ENCODE peak calls at places on chromosomes 12 and 14, in seven cellular contexts. G is RWPE2, N is GM12865, U is thoracic aorta, K is HFF-Myc, Y is GM23248, S is skeletal muscle cell. Q is an unnamed sample.

GRCh38 chr12:503111-503761 is 43.5 kb downstream of the B4GALNT3 start:
- DNase-seq in G (peak), N (no peak), U (no peak), K (no peak), Y (no peak), S (no peak), Q (no peak)

GRCh38 chr12:104549820-104550480 is 93.2 kb downstream of the CHST11 start:
- DNase-seq in G (no peak), N (no peak), U (no peak), K (no peak), Y (no peak), S (no peak), Q (no peak)

GRCh38 chr14:63542231-63542999 is 762 bp downstream of the PPP2R5E start:
- DNase-seq in G (no peak), N (no peak), U (no peak), K (no peak), Y (peak), S (no peak), Q (no peak)

GRCh38 chr12:91361864-91362263 is 179.2 kb upstream of the DCN start:
- DNase-seq in G (no peak), N (peak), U (no peak), K (no peak), Y (peak), S (no peak), Q (no peak)

GRCh38 chr12:93895096-93895460 is 217.9 kb downstream of the CRADD start:
- DNase-seq in G (no peak), N (no peak), U (no peak), K (no peak), Y (peak), S (peak), Q (no peak)

GRCh38 chr12:111033281-111034147 is 113.1 kb upstream of the MYL2 start:
- DNase-seq in G (peak), N (no peak), U (no peak), K (no peak), Y (no peak), S (no peak), Q (no peak)

GRCh38 chr12:42977451-42978230 is 388.1 kb upstream of the PRICKLE1 start:
- DNase-seq in G (no peak), N (no peak), U (no peak), K (no peak), Y (peak), S (no peak), Q (no peak)

GRCh38 chr12:63985945-63986344 is 141.4 kb downstream of the SRGAP1 start:
- DNase-seq in G (no peak), N (no peak), U (no peak), K (no peak), Y (no peak), S (no peak), Q (no peak)

GRCh38 chr12:12819752-12820311 is 6.7 kb downstream of the DDX47 start:
- DNase-seq in G (no peak), N (no peak), U (peak), K (peak), Y (peak), S (peak), Q (peak)

GRCh38 chr12:49963976-49964815 is 2.5 kb downstream of the AQP5 start:
- DNase-seq in G (peak), N (no peak), U (no peak), K (no peak), Y (no peak), S (no peak), Q (no peak)

GRCh38 chr12:28209782-28210181 is 19.5 kb downstream of the CCDC91 start:
- DNase-seq in G (no peak), N (no peak), U (no peak), K (no peak), Y (no peak), S (no peak), Q (no peak)

GRCh38 chr12:75848961-75849360 is 182.6 kb downstream of the PHLDA1 start:
- DNase-seq in G (no peak), N (no peak), U (no peak), K (no peak), Y (peak), S (no peak), Q (no peak)

GRCh38 chr14:91899213-91899612 is 31.9 kb upstream of the TC2N start:
- DNase-seq in G (no peak), N (peak), U (no peak), K (no peak), Y (no peak), S (no peak), Q (no peak)

GRCh38 chr14:35965425-35965824 is 139.3 kb downstream of the BRMS1L start:
- DNase-seq in G (no peak), N (no peak), U (no peak), K (no peak), Y (no peak), S (no peak), Q (no peak)

GRCh38 chr14:104353921-104354701 is 215.7 kb downstream of the KIF26A start:
- DNase-seq in G (no peak), N (no peak), U (no peak), K (no peak), Y (no peak), S (no peak), Q (no peak)

GRCh38 chr12:51886021-51886710 is 1.7 kb upstream of the ANKRD33 start:
- DNase-seq in G (no peak), N (peak), U (peak), K (peak), Y (peak), S (peak), Q (peak)

GRCh38 chr14:85575617-85575898 is 45.6 kb downstream of the FLRT2 start:
- DNase-seq in G (no peak), N (no peak), U (no peak), K (no peak), Y (no peak), S (no peak), Q (no peak)

GRCh38 chr12:57237952-57238853 is 8.7 kb downstream of the SHMT2 start:
- DNase-seq in G (no peak), N (peak), U (no peak), K (no peak), Y (peak), S (no peak), Q (no peak)

GRCh38 chr14:36655963-36656768 is 5.5 kb upstream of the PAX9 start:
- DNase-seq in G (peak), N (no peak), U (no peak), K (no peak), Y (peak), S (no peak), Q (no peak)

GRCh38 chr12:50222275-50222783 is 55.2 kb upstream of the CERS5 start:
- DNase-seq in G (no peak), N (peak), U (peak), K (peak), Y (peak), S (peak), Q (peak)

GRCh38 chr12:128914908-128915563 is 61.8 kb downstream of the GLT1D1 start:
- DNase-seq in G (no peak), N (peak), U (no peak), K (no peak), Y (no peak), S (no peak), Q (no peak)

GRCh38 chr14:72700338-72701231 is 193.3 kb downstream of the DPF3 start:
- DNase-seq in G (no peak), N (no peak), U (no peak), K (no peak), Y (peak), S (no peak), Q (no peak)

GRCh38 chr12:111819191-111820158 is 22.6 kb upstream of the MAPKAPK5 start:
- DNase-seq in G (no peak), N (no peak), U (no peak), K (no peak), Y (no peak), S (no peak), Q (no peak)

GRCh38 chr14:97894552-97894951 is 1097.4 kb downstream of the VRK1 start:
- DNase-seq in G (no peak), N (no peak), U (no peak), K (no peak), Y (no peak), S (no peak), Q (no peak)

GRCh38 chr14:97888331-97888730 is 1091.1 kb downstream of the VRK1 start:
- DNase-seq in G (no peak), N (no peak), U (no peak), K (no peak), Y (no peak), S (no peak), Q (no peak)

GRCh38 chr14:97887690-97888089 is 1090.5 kb downstream of the VRK1 start:
- DNase-seq in G (no peak), N (no peak), U (no peak), K (no peak), Y (no peak), S (no peak), Q (no peak)

DNA sequence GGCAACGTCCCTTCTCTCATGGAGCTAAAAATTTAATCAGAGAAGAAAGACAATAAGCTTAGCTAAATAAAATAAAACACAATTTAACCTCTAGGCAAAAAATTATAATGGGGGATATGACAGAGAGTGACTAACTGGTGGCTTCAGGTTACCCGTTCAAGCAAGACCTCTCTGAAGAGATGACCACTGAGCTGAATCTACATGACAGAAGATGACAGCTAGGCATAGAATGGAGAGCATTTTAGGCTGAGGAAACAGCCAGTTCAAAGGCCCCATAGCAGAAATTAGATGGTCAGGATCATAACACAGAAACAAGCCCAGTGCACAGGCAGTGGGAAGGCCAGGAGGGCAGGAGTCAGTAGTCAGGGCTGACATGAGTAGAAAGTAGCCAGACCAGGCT is 1094.3 kb downstream of the VRK1 start:
- DNase-seq in G (no peak), N (no peak), U (no peak), K (no peak), Y (no peak), S (no peak), Q (no peak)
- H3K4me3 ChIP-seq in G (no peak), N (no peak), U (no peak), K (no peak), Y (no peak), S (no peak), Q (no peak)

GRCh38 chr14:67984274-67984673 is 164.7 kb downstream of the RAD51B start:
- DNase-seq in G (no peak), N (no peak), U (no peak), K (no peak), Y (no peak), S (no peak), Q (no peak)

GRCh38 chr14:67982711-67983608 is 163.4 kb downstream of the RAD51B start:
- DNase-seq in G (no peak), N (no peak), U (no peak), K (no peak), Y (no peak), S (no peak), Q (no peak)

DNA sequence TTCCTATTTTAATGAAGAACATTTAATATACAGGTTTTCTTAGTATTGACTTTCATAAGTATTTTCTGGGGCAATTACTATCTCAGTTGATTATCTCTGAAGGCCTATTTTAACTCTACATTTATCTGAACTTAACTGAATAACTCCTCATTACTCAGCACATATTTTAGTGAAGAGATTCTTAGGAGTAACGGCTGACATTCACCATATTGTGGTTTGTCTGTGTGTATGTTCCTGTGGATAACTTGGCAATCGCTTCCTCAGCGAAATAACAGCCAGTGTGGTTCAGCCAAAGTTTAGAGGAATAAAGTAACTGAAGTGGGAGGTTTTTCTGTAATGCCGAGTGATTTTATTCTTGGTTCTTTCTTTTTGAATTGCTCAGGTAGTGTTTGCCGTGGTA is 168.0 kb downstream of the RAD51B start:
- DNase-seq in G (no peak), N (no peak), U (no peak), K (no peak), Y (peak), S (peak), Q (peak)
- H3K4me3 ChIP-seq in G (no peak), N (no peak), U (peak), K (no peak), Y (peak), S (peak), Q (no peak)

DNA sequence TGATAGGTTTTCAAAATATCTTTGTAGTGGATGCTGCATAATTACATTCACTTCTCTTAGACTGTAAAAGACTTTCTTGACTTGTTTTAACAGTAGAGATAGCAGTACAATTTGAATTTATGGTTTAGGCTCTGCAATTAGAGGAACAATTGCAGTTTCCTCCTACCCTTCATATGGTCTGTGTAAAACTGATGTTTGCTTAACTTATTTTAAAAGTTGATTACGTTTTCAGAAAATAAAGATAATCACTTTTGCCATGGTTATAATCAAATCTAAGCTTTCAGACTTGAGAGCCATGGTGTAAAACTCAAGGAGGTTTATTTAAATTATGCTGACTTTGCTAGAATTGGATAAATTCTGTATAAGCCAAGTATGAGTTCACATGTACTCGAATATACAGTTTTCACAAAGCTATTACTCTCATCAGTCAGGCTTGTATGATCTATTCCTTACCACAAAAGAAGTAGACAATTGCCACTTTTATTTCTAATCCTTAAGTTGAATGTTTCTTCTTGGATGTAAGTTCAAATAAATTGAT is 2.5 kb upstream of the MAPK1IP1L start:
- DNase-seq in G (no peak), N (no peak), U (no peak), K (no peak), Y (no peak), S (no peak), Q (no peak)
- H3K4me3 ChIP-seq in G (no peak), N (no peak), U (no peak), K (no peak), Y (no peak), S (no peak), Q (no peak)

DNA sequence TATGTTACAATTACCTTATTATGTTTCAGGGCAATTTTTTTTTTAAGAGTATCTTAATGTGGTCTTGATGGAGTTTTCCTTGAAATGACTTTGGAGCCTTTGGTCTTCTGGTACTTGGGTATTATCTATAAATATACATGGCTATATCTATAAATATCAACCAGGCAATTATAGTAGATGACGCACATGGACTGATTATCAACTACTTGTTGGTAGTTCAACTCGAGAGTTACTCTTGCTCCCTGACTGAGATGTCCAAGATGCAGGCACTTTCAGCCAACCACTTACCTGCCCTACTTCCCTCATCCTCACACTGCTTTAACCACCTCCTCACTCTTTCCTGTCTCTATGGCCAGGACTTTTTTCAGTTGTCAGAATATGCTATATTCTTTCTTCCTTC is 85.4 kb downstream of the NTN4 start:
- DNase-seq in G (no peak), N (no peak), U (no peak), K (no peak), Y (no peak), S (no peak), Q (no peak)
- H3K4me3 ChIP-seq in G (no peak), N (no peak), U (no peak), K (no peak), Y (no peak), S (no peak), Q (no peak)

GRCh38 chr12:117361312-117361670 is at the start of gene NOS1:
- DNase-seq in G (no peak), N (no peak), U (no peak), K (no peak), Y (no peak), S (no peak), Q (no peak)

GRCh38 chr12:117360551-117361311 is 695 bp downstream of the NOS1 start:
- DNase-seq in G (no peak), N (no peak), U (no peak), K (no peak), Y (no peak), S (no peak), Q (no peak)

GRCh38 chr12:117362391-117362790 is 965 bp upstream of the NOS1 start:
- DNase-seq in G (no peak), N (no peak), U (no peak), K (no peak), Y (no peak), S (no peak), Q (no peak)

GRCh38 chr12:117363263-117363662 is 1.8 kb upstream of the NOS1 start:
- DNase-seq in G (no peak), N (no peak), U (no peak), K (no peak), Y (no peak), S (no peak), Q (no peak)

DNA sequence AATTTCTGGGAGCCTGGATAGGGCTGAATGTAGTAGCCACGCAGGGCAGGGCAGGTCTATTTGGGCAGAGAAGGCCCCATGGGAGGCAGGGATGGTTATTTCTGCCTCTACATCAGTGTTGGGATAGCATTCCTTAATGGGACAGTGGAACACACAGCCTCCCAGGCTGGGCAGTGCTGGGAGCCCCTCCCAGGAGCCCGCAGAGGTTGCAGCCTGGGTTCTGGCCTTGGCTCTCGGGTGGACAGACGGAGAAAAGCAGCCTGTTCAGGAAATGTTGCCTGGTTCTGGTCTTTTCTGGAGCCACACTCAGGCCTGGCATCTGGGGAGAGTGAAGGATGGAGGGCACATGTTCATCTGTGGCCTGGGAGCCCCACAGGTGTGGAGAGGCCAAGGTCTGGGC is 479 bp upstream of the NOS1 start:
- DNase-seq in G (no peak), N (no peak), U (no peak), K (no peak), Y (no peak), S (no peak), Q (no peak)
- H3K4me3 ChIP-seq in G (no peak), N (no peak), U (no peak), K (no peak), Y (no peak), S (no peak), Q (no peak)

DNA sequence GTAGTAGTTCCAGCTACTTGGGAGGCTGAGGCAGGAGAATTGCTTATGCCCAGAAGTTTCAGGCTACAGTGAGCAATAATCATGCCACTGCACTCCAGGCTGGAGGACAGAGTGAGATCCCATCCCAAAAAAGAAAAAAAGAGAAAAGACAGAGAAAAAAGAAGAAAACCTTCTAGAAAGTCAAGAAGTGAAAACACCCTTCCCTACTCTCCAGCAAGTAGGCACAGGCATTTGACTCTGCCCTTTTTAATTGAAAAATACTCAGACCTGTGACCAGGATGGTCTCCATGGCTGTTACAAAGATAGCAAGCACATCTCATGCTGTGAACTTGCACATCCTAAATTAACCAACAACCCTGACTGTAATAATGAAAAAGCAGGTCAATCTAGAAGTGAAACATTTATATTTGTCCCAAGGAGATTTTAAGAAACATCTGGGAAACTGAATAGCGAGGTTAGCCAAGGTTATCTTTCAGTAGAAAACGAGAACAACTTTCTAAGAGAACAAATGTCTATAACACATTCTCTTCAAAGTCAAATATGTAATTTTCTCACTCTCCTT is 2.0 kb downstream of the TMTC1 start:
- DNase-seq in G (no peak), N (no peak), U (no peak), K (no peak), Y (no peak), S (no peak), Q (no peak)
- H3K4me3 ChIP-seq in G (peak), N (no peak), U (peak), K (no peak), Y (peak), S (peak), Q (no peak)

DNA sequence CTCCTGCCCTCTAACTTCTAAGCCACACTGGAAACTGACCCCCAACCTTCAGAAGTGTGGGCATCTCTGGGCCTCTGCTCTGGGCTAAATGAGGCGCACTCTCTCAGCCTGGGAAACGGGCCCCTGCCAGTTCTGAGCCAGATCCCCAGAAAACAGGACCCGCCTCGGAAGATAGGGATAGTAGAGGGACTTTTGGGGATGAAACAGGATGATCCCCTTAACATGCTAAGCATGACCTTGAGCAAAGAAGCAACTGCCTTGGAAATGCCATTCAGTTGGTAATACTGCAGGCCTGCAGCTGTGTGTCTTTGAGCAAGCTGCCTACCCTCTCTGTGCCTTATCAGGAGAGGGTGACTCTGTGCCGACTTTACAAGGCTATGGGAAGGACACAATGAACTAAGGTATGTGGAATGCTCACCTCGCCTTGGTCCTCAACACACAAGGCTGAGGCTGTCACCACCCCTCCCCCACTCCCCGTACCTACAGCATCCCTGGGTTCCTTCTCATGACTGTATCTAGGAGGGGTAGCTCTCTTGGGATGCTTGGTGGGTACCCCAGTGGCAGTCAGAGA is 54.0 kb downstream of the NCOR2 start:
- DNase-seq in G (no peak), N (no peak), U (no peak), K (no peak), Y (no peak), S (no peak), Q (no peak)
- H3K4me3 ChIP-seq in G (no peak), N (no peak), U (no peak), K (peak), Y (no peak), S (no peak), Q (no peak)